ENCODE peak calls at places on chromosomes 13 and 19, in four cellular contexts. B, W, M and O are unnamed samples.

GRCh38 chr13:113291997-113292862 is 4.8 kb upstream of the LAMP1 start:
- DNase-seq in B (no peak), W (peak; percentile 92), M (peak; percentile 32), O (peak; percentile 22)

GRCh38 chr13:74910399-74910798 is 571.6 kb downstream of the TBC1D4 start:
- DNase-seq in B (no peak), W (no peak), M (no peak), O (no peak)

GRCh38 chr13:113119166-113119821 is 3.3 kb upstream of the F10 start:
- DNase-seq in B (no peak), W (no peak), M (no peak), O (no peak)

GRCh38 chr13:100176781-100177389 is 88.0 kb downstream of the PCCA start:
- DNase-seq in B (peak; percentile 51), W (no peak), M (no peak), O (peak; percentile 5)

GRCh38 chr19:41218615-41219507 is at the start of gene AXL:
- DNase-seq in B (peak; percentile 83), W (peak; percentile 89), M (peak; percentile 91), O (peak; percentile 95)

GRCh38 chr19:48290923-48291700 is 21.2 kb downstream of the ZNF114 start:
- DNase-seq in B (peak; percentile 68), W (peak; percentile 97), M (peak; percentile 88), O (peak; percentile 63)

GRCh38 chr19:41998246-41999020 is 4.4 kb upstream of the ATP1A3 start:
- DNase-seq in B (no peak), W (peak; percentile 88), M (peak; percentile 75), O (no peak)

GRCh38 chr13:101209206-101209893 is 207.0 kb downstream of the NALCN start:
- DNase-seq in B (no peak), W (no peak), M (no peak), O (peak; percentile 58)

GRCh38 chr19:39038098-39038497 is 5.7 kb upstream of the FBXO27 start:
- DNase-seq in B (no peak), W (no peak), M (peak; percentile 83), O (peak; percentile 49)

GRCh38 chr19:6536138-6536671 is 5.4 kb downstream of the TNFSF9 start:
- DNase-seq in B (peak; percentile 14), W (no peak), M (peak; percentile 84), O (peak; percentile 67)

GRCh38 chr19:29565171-29565570 is 39.4 kb downstream of the VSTM2B start:
- DNase-seq in B (no peak), W (no peak), M (no peak), O (no peak)

GRCh38 chr13:110541526-110541920 is 20.0 kb downstream of the RAB20 start:
- DNase-seq in B (peak; percentile 18), W (no peak), M (no peak), O (no peak)

GRCh38 chr13:76226941-76227340 is 590.8 kb downstream of the LMO7 start:
- DNase-seq in B (no peak), W (no peak), M (no peak), O (no peak)

GRCh38 chr19:41528106-41528505 is 47.9 kb upstream of the CEACAM21 start:
- DNase-seq in B (no peak), W (no peak), M (no peak), O (peak; percentile 56)

GRCh38 chr13:69660155-69660554 is 447.5 kb upstream of the ATXN8OS start:
- DNase-seq in B (no peak), W (no peak), M (no peak), O (no peak)

GRCh38 chr19:58261600-58261967 is 17.2 kb upstream of the ZNF8 start:
- DNase-seq in B (no peak), W (no peak), M (no peak), O (no peak)

GRCh38 chr13:60335531-60335930 is 61.5 kb upstream of the TDRD3 start:
- DNase-seq in B (peak; percentile 12), W (no peak), M (no peak), O (no peak)

GRCh38 chr19:11152318-11153062 is 3.1 kb downstream of the SPC24 start:
- DNase-seq in B (peak; percentile 52), W (no peak), M (no peak), O (peak; percentile 41)

GRCh38 chr19:46839752-46840151 is 10.9 kb downstream of the AP2S1 start:
- DNase-seq in B (no peak), W (no peak), M (no peak), O (no peak)

GRCh38 chr13:75587679-75588078 is 38.1 kb downstream of the UCHL3 start:
- DNase-seq in B (no peak), W (no peak), M (peak; percentile 32), O (peak; percentile 40)

GRCh38 chr13:113406321-113407102 is 42.6 kb upstream of the GRTP1 start:
- DNase-seq in B (peak; percentile 23), W (peak; percentile 56), M (peak; percentile 22), O (no peak)

GRCh38 chr19:8366121-8366581 is 2.2 kb downstream of the ANGPTL4 start:
- DNase-seq in B (no peak), W (no peak), M (no peak), O (no peak)

GRCh38 chr19:8368136-8368535 is 4.2 kb downstream of the ANGPTL4 start:
- DNase-seq in B (no peak), W (no peak), M (no peak), O (no peak)

GRCh38 chr19:8367327-8368001 is 3.5 kb downstream of the ANGPTL4 start:
- DNase-seq in B (peak; percentile 89), W (no peak), M (peak; percentile 86), O (peak; percentile 90)

GRCh38 chr19:8363803-8364771 is at the start of gene ANGPTL4:
- DNase-seq in B (peak; percentile 26), W (peak; percentile 87), M (peak; percentile 81), O (peak; percentile 64)

GRCh38 chr19:8366961-8367326 is 3.0 kb downstream of the ANGPTL4 start:
- DNase-seq in B (peak; percentile 23), W (peak; percentile 70), M (no peak), O (no peak)
- H3K4me1 ChIP-seq in B (peaks cover 30% of the 10 kb centered on the region), W (peaks cover 67% of the 10 kb centered on the region), M (peaks cover 4% of the 10 kb centered on the region), O (peaks cover 37% of the 10 kb centered on the region)

GRCh38 chr13:98541701-98542203 is 35.2 kb downstream of the STK24 start:
- DNase-seq in B (no peak), W (no peak), M (no peak), O (no peak)

GRCh38 chr13:98543380-98544104 is 33.4 kb downstream of the STK24 start:
- DNase-seq in B (no peak), W (no peak), M (no peak), O (no peak)

GRCh38 chr13:98546402-98546801 is 30.5 kb downstream of the STK24 start:
- DNase-seq in B (no peak), W (no peak), M (no peak), O (no peak)

GRCh38 chr13:98542568-98543379 is 34.1 kb downstream of the STK24 start:
- DNase-seq in B (no peak), W (no peak), M (no peak), O (no peak)

GRCh38 chr13:98544105-98544710 is 32.7 kb downstream of the STK24 start:
- DNase-seq in B (no peak), W (no peak), M (no peak), O (no peak)
- H3K4me1 ChIP-seq in B (peaks cover 19% of the 10 kb centered on the region), W (peaks cover 80% of the 10 kb centered on the region), M (peaks cover 15% of the 10 kb centered on the region), O (peaks cover 21% of the 10 kb centered on the region)

GRCh38 chr13:41018583-41018909 is 570 bp downstream of the ELF1 start:
- DNase-seq in B (no peak), W (no peak), M (no peak), O (no peak)

GRCh38 chr13:41015920-41016319 is 3.2 kb downstream of the ELF1 start:
- DNase-seq in B (no peak), W (no peak), M (no peak), O (no peak)

GRCh38 chr13:41017744-41018582 is 1.2 kb downstream of the ELF1 start:
- DNase-seq in B (no peak), W (no peak), M (no peak), O (peak; percentile 19)

GRCh38 chr13:41019027-41019487 is at the start of gene ELF1:
- DNase-seq in B (peak; percentile 65), W (no peak), M (no peak), O (peak; percentile 90)

GRCh38 chr13:41017153-41017552 is 2.0 kb downstream of the ELF1 start:
- DNase-seq in B (no peak), W (no peak), M (no peak), O (peak; percentile 28)
- H3K4me1 ChIP-seq in B (peaks cover 5% of the 10 kb centered on the region), W (peaks cover 23% of the 10 kb centered on the region), M (peaks cover 2% of the 10 kb centered on the region), O (peaks cover 12% of the 10 kb centered on the region)

DNA sequence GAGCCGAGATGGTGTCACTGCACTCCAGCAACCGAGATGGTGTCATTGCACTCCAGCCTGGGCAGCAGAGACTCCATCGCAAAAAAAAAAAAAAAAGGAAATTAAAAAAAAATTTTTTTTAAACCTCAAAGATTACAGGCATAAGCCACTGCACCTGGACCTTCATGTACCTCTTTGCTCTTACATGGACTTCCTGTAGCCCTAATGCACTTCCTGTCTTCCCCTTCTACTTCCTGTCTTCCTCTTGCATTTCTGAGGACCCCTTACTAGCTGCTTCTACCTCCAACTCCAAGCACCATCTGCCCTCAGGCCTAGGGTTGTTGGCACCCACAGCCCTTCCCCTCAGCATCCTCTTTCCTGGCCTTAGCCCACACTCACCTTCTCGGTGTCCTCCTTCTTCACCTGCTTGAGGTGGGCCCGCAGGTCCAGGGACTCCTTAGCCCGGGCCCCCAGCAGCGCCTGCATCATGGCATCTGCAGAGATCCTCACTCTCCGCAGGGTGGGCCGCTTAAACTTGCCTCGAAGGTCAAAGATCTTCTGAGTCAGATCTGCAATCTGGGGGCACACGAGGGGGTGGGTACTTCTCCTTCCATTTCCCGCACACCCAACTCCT is 3.8 kb downstream of the TNNI3 start:
- DNase-seq in B (no peak), W (no peak), M (no peak), O (no peak)
- H3K4me1 ChIP-seq in B (no peaks in the 10 kb centered on the region), W (peaks cover 16% of the 10 kb centered on the region), M (peaks cover 3% of the 10 kb centered on the region), O (peaks cover 4% of the 10 kb centered on the region)

GRCh38 chr19:13014101-13014920 is 19.0 kb downstream of the NFIX start:
- DNase-seq in B (no peak), W (peak; percentile 83), M (peak; percentile 64), O (peak; percentile 66)
- H3K4me1 ChIP-seq in B (peaks cover 82% of the 10 kb centered on the region), W (peaks cover 100% of the 10 kb centered on the region), M (peaks cover 6% of the 10 kb centered on the region), O (peaks cover 76% of the 10 kb centered on the region)

GRCh38 chr13:50226515-50227147 is 211.4 kb downstream of the KCNRG start:
- DNase-seq in B (no peak), W (no peak), M (no peak), O (no peak)
- H3K4me1 ChIP-seq in B (peaks cover 10% of the 10 kb centered on the region), W (peaks cover 18% of the 10 kb centered on the region), M (peaks cover 3% of the 10 kb centered on the region), O (peaks cover 32% of the 10 kb centered on the region)

DNA sequence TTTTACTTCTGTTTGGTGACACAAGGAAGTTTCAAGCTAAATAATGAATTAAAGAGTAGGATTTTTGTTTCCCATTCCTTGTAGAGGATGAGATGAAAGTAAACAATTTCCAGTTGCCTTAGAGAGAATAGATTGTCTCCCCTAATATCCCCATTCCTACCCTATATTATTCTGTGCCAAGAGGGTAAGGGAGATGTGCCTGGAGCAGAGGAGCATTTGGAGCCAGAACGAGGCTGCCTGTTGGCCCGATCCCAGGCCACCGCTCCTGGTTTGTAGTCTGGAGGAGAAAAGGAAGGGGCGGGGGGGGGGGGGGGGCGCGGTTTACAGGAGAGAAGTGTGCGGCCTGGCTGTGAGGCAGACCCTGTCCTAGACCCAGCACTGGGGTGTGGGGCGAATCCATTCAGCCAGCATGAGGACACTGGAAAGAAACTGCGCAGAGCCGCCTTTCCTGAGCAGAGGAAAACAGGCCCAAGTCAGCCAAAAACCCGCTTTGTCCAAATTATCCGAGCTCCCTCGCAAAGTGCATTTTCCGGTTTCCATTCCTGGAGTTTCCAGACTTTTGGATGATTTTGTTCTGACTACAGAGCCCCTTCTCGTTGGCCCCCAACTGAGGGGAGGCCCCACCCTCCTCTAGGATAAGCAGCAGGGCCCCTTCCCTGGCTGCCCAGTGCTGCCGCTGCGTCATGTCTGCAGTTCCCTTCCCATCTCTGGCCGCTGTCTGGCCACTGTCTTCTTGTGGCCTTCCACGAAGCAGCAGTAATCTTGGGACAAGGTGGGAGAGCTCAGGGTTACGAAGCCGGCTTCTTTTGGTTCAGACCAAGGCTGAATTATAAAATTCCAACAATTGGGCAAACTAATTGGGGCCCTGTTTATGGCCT is 23.0 kb downstream of the NFIX start:
- DNase-seq in B (peak; percentile 72), W (peak; percentile 77), M (peak; percentile 55), O (peak; percentile 60)
- H3K4me1 ChIP-seq in B (peaks cover 84% of the 10 kb centered on the region), W (peaks cover 98% of the 10 kb centered on the region), M (peaks cover 8% of the 10 kb centered on the region), O (peaks cover 82% of the 10 kb centered on the region)

GRCh38 chr19:31957711-31958110 is 387.7 kb upstream of the ZNF507 start:
- DNase-seq in B (no peak), W (no peak), M (no peak), O (no peak)
- H3K4me1 ChIP-seq in B (no peaks in the 10 kb centered on the region), W (peaks cover 6% of the 10 kb centered on the region), M (no peaks in the 10 kb centered on the region), O (no peaks in the 10 kb centered on the region)